ENCODE peak calls at places on chromosomes 1 and 21, in seven cellular contexts. H is HCT116, J is H1, X is HepG2, Z is SK-N-SH, D is GM12878, G is K562. U is an unnamed sample.

GRCh38 chr1:159821171-159821867 is 5.4 kb upstream of the SLAMF8 start:
- DNase-seq in H (no peak), J (no peak), X (no peak), Z (peak), D (no peak), G (peak), U (no peak)

GRCh38 chr1:246647113-246647512 is 77.1 kb upstream of the SCCPDH start:
- DNase-seq in H (no peak), J (peak), X (no peak), Z (peak), D (no peak), G (peak), U (peak)

GRCh38 chr1:221712198-221712684 is 29.6 kb downstream of the DUSP10 start:
- DNase-seq in H (no peak), J (no peak), X (no peak), Z (no peak), D (no peak), G (peak), U (no peak)

GRCh38 chr1:43256675-43257570 is 12.9 kb upstream of the TMEM125 start:
- DNase-seq in H (no peak), J (no peak), X (no peak), Z (no peak), D (no peak), G (no peak), U (no peak)

GRCh38 chr1:38744452-38745350 is 114.9 kb downstream of the RRAGC start:
- DNase-seq in H (no peak), J (no peak), X (no peak), Z (no peak), D (no peak), G (peak), U (no peak)

GRCh38 chr1:113984710-113985109 is 5.4 kb downstream of the OLFML3 start:
- DNase-seq in H (no peak), J (no peak), X (no peak), Z (no peak), D (no peak), G (no peak), U (no peak)

GRCh38 chr1:180131510-180131909 is 23.2 kb upstream of the QSOX1 start:
- DNase-seq in H (no peak), J (no peak), X (peak), Z (no peak), D (no peak), G (no peak), U (no peak)

GRCh38 chr21:15130751-15131150 is 66.0 kb upstream of the NRIP1 start:
- DNase-seq in H (no peak), J (no peak), X (no peak), Z (no peak), D (no peak), G (no peak), U (no peak)

GRCh38 chr1:40919475-40920011 is 57.4 kb upstream of the CITED4 start:
- DNase-seq in H (peak), J (no peak), X (peak), Z (no peak), D (no peak), G (no peak), U (no peak)

GRCh38 chr1:204384636-204385354 is 25.1 kb upstream of the PLEKHA6 start:
- DNase-seq in H (no peak), J (peak), X (no peak), Z (peak), D (no peak), G (no peak), U (no peak)

GRCh38 chr1:50415235-50416149 is 7.8 kb downstream of the DMRTA2 start:
- DNase-seq in H (no peak), J (peak), X (no peak), Z (peak), D (no peak), G (peak), U (no peak)

GRCh38 chr21:26469789-26470188 is 103.3 kb downstream of the CYYR1 start:
- DNase-seq in H (no peak), J (no peak), X (no peak), Z (no peak), D (no peak), G (no peak), U (no peak)
- TF ChIP-seq JUND in H (no peak), J (no peak), X (no peak), Z (no peak), D (no peak), G (no peak), U (no peak)

DNA sequence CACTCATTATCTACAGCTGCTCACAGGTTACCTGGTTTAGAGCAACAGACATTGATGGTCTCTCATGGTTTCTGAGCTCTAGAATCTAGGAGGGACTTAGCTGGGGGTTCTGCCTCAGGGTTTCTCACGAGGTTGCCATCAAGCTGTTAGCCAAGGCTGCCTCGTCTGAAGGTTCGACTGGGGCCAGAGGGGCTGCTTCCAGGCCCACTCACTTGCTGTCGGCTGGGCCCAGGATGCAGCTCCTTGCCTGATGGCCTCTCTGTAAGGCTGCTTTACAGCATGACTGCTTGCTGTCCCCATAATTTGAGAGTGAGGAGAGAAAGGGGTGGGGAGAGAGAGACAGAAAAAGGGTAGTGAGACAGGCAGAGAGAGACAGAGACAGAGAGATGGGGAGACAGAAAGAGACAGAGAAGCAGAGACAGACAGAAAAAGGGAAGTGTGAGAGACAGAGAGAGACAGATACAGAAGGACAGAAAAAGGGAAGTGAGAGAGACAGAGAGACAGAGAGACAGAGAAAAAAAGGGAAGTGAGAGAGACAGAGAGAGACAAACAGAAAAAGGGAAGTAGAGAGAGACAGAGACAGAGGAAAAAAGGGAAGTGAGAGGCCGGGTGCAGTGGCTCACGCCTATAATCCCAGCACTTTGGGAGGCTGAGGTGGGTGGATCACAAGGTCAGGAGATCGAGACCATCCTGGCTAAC is 106.8 kb upstream of the C1orf174 start:
- DNase-seq in H (no peak), J (no peak), X (no peak), Z (no peak), D (no peak), G (no peak), U (no peak)
- TF ChIP-seq JUND in H (no peak), J (no peak), X (no peak), Z (no peak), D (no peak), G (no peak), U (no peak)

GRCh38 chr1:24964811-24965570 is 34.9 kb upstream of the RUNX3 start:
- DNase-seq in H (no peak), J (no peak), X (no peak), Z (no peak), D (peak), G (no peak), U (no peak)
- TF ChIP-seq JUND in H (no peak), J (no peak), X (no peak), Z (no peak), D (no peak), G (no peak), U (no peak)

DNA sequence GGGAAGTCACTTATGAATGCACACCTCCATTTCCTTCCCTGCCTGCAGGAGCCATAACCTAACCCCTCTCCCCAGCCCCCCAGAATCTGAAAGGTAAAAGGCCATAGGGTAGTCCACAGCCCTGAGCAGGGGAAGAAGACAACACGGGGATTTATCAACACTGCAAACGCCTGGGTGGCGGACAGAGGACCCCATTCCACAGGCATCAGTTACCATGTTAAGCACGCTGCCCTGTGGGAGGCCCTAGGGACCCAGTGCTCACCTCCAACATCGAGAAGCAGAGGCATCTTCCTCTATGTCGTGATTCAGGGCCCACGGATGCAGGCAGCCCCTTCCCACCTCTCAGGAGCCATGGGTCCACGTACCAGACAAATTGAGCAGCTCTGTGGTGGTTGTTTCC is 523.8 kb downstream of the MATN1 start:
- DNase-seq in H (no peak), J (no peak), X (no peak), Z (no peak), D (no peak), G (no peak), U (no peak)
- TF ChIP-seq JUND in H (no peak), J (no peak), X (no peak), Z (no peak), D (no peak), G (no peak), U (no peak)

GRCh38 chr1:115467196-115467595 is 129.1 kb upstream of the NGF start:
- DNase-seq in H (no peak), J (no peak), X (no peak), Z (no peak), D (no peak), G (no peak), U (no peak)

GRCh38 chr1:115465802-115466363 is 127.8 kb upstream of the NGF start:
- DNase-seq in H (no peak), J (no peak), X (no peak), Z (peak), D (no peak), G (no peak), U (no peak)

GRCh38 chr1:115467790-115468189 is 129.7 kb upstream of the NGF start:
- DNase-seq in H (no peak), J (no peak), X (no peak), Z (no peak), D (no peak), G (no peak), U (no peak)

GRCh38 chr1:115466433-115466832 is 128.4 kb upstream of the NGF start:
- DNase-seq in H (no peak), J (no peak), X (no peak), Z (no peak), D (no peak), G (no peak), U (no peak)

GRCh38 chr1:115469703-115470476 is 131.8 kb upstream of the NGF start:
- DNase-seq in H (peak), J (peak), X (peak), Z (peak), D (no peak), G (peak), U (peak)
- TF ChIP-seq JUND in H (no peak), J (no peak), X (no peak), Z (peak), D (no peak), G (no peak), U (no peak)

DNA sequence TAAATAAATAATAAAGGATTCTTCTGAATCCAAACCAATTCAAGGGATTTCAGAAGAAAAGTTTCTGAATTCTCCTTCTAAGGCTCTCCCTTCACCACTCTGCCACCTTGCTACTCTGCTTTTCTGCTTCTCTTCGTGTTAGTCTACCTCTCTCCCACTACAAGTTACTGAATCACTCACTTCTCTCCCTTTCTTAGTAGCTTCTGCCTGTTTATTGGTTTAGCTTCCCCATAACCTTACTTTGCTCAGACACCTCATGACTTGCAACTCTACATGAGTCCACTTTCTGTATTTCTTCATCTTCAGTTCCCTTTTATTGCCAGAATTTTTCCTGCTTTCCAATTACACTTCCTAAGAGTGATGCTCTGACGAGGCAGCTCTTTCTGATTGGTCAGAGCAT is 144.8 kb downstream of the SLC30A10 start:
- DNase-seq in H (no peak), J (no peak), X (no peak), Z (no peak), D (no peak), G (no peak), U (no peak)
- TF ChIP-seq JUND in H (no peak), J (no peak), X (no peak), Z (no peak), D (no peak), G (no peak), U (no peak)